ENCODE peak calls at places on chromosomes 13 and 19, in five cellular contexts. V, O, X, G and K are unnamed samples.

GRCh38 chr13:28606466-28606865 is 52.5 kb upstream of the POMP start:
- DNase-seq in V (no peak), O (no peak), X (no peak), G (no peak), K (no peak)

GRCh38 chr13:61563645-61564044 is 148.0 kb upstream of the PCDH20 start:
- DNase-seq in V (no peak), O (peak; percentile 6), X (no peak), G (no peak), K (no peak)

GRCh38 chr13:33090755-33091454 is 74.7 kb downstream of the KL start:
- DNase-seq in V (no peak), O (no peak), X (no peak), G (peak; percentile 89), K (no peak)

GRCh38 chr13:72025836-72026235 is 158.8 kb upstream of the DACH1 start:
- DNase-seq in V (no peak), O (no peak), X (no peak), G (no peak), K (no peak)

GRCh38 chr13:92781965-92782364 is 444.6 kb upstream of the GPC6 start:
- DNase-seq in V (no peak), O (no peak), X (no peak), G (no peak), K (no peak)

GRCh38 chr19:40560092-40560507 is 16.6 kb upstream of the SHKBP1 start:
- DNase-seq in V (no peak), O (no peak), X (no peak), G (no peak), K (no peak)

GRCh38 chr13:23701646-23702045 is 131.4 kb downstream of the TNFRSF19 start:
- DNase-seq in V (no peak), O (no peak), X (no peak), G (no peak), K (no peak)

GRCh38 chr19:32691952-32692726 is 518 bp downstream of the NUDT19 start:
- DNase-seq in V (peak; percentile 58), O (peak; percentile 81), X (no peak), G (no peak), K (peak; percentile 75)

GRCh38 chr19:11375143-11375948 is 880 bp downstream of the SWSAP1 start:
- DNase-seq in V (no peak), O (peak; percentile 60), X (no peak), G (peak; percentile 31), K (peak; percentile 87)

GRCh38 chr19:2905918-2906519 is 5.3 kb downstream of the ZNF57 start:
- DNase-seq in V (no peak), O (no peak), X (no peak), G (no peak), K (no peak)

DNA sequence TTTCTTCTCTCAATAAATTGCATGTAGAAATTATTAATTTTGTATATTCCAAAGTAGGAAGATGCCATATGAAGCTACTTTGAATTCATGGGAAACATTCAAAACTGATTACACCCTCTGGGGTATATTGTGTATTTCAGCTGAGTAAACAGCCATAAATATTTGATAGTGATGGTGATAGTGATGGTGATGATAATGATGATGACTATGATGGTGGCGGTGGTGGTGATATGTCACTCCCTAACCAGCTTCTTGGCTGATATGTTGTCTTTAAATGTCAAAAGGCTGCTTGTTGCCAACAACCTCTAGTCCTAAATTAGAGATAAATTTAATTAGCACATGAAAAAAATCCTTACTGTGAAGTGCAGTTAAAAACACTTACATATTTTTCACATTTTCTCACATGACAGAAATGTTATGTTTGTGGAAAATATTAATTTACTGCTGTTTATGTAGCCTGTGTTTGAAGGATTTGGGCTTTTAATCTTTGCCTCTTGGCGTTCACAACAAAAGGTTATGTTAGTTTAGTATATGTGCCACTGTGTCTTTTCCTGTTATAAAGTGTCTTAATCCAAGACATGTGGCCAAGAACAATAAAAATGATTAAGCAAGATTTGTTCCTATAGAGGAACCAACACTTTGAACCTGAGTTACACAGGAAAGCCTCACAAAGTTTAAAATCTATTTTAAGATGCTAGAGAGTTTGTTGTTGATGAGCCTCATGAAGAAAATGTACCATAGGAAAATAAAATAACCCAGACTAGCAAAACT is 102.2 kb downstream of the LRCH1 start:
- DNase-seq in V (no peak), O (no peak), X (no peak), G (no peak), K (no peak)
- H3K27ac ChIP-seq in V (no peak overlapping the region), O (peak overlapping the region; percentile 6), X (peak overlapping the region; percentile 67), G (no peak overlapping the region), K (no peak overlapping the region)

GRCh38 chr13:64158910-64159309 is 2743.3 kb upstream of the PCDH20 start:
- DNase-seq in V (no peak), O (peak; percentile 5), X (no peak), G (no peak), K (no peak)
- TF ChIP-seq REST in V (no peak), O (no peak), X (no peak), G (no peak), K (no peak)

GRCh38 chr13:100106705-100107104 is 17.8 kb downstream of the PCCA start:
- DNase-seq in V (no peak), O (no peak), X (no peak), G (no peak), K (no peak)
- TF ChIP-seq GABPA in V (no peak), O (no peak), X (no peak), G (no peak), K (no peak)

GRCh38 chr13:37295046-37295445 is 189.6 kb upstream of the CSNK1A1L start:
- DNase-seq in V (no peak), O (no peak), X (no peak), G (no peak), K (no peak)

GRCh38 chr13:37293295-37293694 is 187.8 kb upstream of the CSNK1A1L start:
- DNase-seq in V (no peak), O (no peak), X (no peak), G (no peak), K (no peak)

GRCh38 chr13:37290691-37291090 is 185.2 kb upstream of the CSNK1A1L start:
- DNase-seq in V (no peak), O (no peak), X (no peak), G (no peak), K (no peak)

DNA sequence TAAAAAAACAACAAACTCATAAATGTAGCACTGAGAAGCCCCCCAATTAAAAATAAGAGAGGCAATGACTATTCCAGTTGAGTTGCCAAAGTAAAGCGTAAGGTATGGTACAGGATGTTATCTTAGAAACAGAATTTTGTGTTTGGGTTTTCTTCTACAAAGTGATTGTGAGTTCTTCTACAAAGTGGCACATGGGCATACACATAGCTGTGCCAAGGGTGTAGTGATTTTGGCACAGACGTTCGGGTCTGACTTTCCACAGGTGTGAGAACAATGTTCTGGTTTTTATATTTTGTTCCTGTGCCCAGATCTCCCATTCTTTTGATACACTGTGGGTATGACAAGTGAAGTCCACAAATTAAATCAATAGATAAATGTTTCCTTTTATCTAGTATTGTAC is 190.1 kb upstream of the CSNK1A1L start:
- DNase-seq in V (no peak), O (no peak), X (no peak), G (no peak), K (no peak)
- H3K27ac ChIP-seq in V (no peak overlapping the region), O (peak overlapping the region; percentile 37), X (no peak overlapping the region), G (no peak overlapping the region), K (no peak overlapping the region)

DNA sequence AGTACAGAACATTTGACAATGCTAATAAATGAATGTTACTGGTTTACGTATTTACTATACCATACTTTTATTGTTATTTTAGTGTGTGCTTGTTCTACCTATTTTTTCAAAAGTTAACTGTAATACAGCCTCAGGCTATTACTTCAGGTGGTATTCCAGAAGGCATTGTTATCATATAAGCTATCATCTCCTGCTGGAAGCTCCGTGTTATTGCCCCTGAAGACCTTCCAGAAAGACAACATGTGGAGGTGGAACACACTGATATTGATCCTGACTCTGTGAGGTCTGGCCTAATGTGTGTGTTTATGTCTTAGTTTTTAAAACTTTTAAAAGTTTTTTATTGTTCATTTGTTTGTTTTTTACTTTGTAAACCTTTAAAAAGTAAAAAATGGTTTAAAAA is 509.8 kb upstream of the SPRY2 start:
- DNase-seq in V (no peak), O (no peak), X (no peak), G (no peak), K (no peak)
- TF ChIP-seq REST in V (no peak), O (no peak), X (no peak), G (no peak), K (no peak)

DNA sequence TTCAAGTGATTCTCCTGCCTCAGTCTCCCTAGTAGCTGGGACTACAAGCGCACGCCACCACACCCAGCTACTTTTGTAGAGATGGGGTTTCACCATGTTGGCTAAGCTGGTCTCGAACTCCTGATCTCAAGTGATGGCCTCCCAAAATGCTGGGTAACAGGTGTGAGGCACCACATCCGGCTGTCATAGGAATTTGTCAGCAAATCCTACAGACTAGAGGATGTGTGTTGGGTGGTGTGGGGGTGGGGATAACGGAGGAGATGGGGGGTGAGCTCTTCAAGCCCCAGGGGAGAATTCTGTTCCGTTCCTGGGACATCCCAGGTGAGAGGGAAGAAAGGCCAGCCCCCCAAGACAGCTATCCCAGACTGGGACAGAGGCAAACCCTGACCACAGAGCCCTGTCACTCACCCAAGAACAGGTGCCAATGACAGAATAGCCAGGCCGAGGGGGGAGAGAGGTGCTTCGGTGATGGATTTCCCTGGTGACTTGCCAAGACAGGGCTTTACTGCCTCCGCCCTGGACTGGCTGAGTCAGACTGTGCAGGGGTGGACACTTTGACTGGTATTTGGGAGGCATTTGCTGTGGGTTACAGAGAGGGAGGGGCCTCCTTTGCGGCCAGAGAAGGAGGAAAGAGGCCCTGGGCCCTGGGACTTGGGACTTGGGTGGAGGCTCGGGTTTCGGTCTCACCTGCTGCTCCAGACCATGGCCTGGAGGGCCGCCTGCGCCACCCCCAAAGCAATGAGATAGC is 4.7 kb upstream of the EPS8L1 start:
- DNase-seq in V (peak; percentile 57), O (no peak), X (no peak), G (no peak), K (no peak)
- TF ChIP-seq GABPA in V (no peak), O (no peak), X (no peak), G (no peak), K (no peak)

GRCh38 chr13:39877134-39877533 is 221.7 kb downstream of the COG6 start:
- DNase-seq in V (no peak), O (no peak), X (no peak), G (no peak), K (no peak)

GRCh38 chr13:39875583-39875982 is 220.1 kb downstream of the COG6 start:
- DNase-seq in V (no peak), O (no peak), X (no peak), G (no peak), K (no peak)

GRCh38 chr13:39874331-39875055 is 219.0 kb downstream of the COG6 start:
- DNase-seq in V (no peak), O (no peak), X (no peak), G (no peak), K (no peak)

GRCh38 chr13:39875111-39875510 is 219.6 kb downstream of the COG6 start:
- DNase-seq in V (no peak), O (no peak), X (no peak), G (no peak), K (no peak)

DNA sequence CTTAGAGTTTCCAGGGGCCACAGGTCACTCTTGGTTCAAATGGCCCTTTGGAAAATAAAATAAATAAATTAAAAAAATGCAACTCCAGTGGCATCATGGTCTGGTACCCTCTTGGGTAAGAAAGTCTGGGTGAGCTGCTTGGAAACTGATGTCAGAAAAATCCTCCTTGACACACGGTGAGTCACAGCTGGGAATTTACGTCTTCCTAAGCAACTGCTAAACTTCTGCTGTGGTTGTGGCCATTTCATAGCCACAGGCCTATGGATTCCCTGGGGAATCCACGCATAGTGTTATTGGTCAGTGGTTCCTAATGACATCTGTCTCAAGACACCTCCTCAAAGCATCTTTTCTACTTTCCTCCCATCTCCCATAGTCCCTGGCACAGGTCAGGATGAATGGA is 220.8 kb downstream of the COG6 start:
- DNase-seq in V (no peak), O (no peak), X (no peak), G (no peak), K (no peak)
- H3K27ac ChIP-seq in V (no peak overlapping the region), O (peak overlapping the region; percentile 75), X (no peak overlapping the region), G (no peak overlapping the region), K (no peak overlapping the region)